ENCODE peak calls at places on chromosome 19, in eight cellular contexts. One of them, this sample, is unnamed. For H3K4me1, the result is how much of the 10 kb centered on the place peaks cover.

GRCh38 chr19:18144361-18144760 is 8.6 kb upstream of the PIK3R2 start:
- DNase-seq in body of pancreas: no peak
- DNase-seq in effector memory CD4-positive, alpha-beta T cell: no peak
- DNase-seq in HCT116: no peak
- DNase-seq in Karpas-422: no peak
- DNase-seq in IMR-90: no peak
- DNase-seq in heart right ventricle: no peak
- DNase-seq in CD8-positive, alpha-beta T cell: no peak
- DNase-seq in this sample: no peak

GRCh38 chr19:1418951-1419735 is 11.8 kb downstream of the DAZAP1 start:
- DNase-seq in Karpas-422: no peak
- DNase-seq in body of pancreas: no peak
- DNase-seq in HCT116: no peak
- DNase-seq in IMR-90: no peak
- DNase-seq in effector memory CD4-positive, alpha-beta T cell: no peak
- DNase-seq in CD8-positive, alpha-beta T cell: no peak
- DNase-seq in heart right ventricle: no peak
- DNase-seq in this sample: no peak

GRCh38 chr19:49425922-49426592 is 869 bp downstream of the GFY start:
- DNase-seq in IMR-90: no peak
- DNase-seq in body of pancreas: no peak
- DNase-seq in HCT116: peak
- DNase-seq in effector memory CD4-positive, alpha-beta T cell: no peak
- DNase-seq in heart right ventricle: no peak
- DNase-seq in CD8-positive, alpha-beta T cell: no peak
- DNase-seq in Karpas-422: peak
- DNase-seq in this sample: no peak

GRCh38 chr19:28864577-28865042 is 348.3 kb downstream of the UQCRFS1 start:
- DNase-seq in CD8-positive, alpha-beta T cell: no peak
- DNase-seq in body of pancreas: peak
- DNase-seq in Karpas-422: no peak
- DNase-seq in effector memory CD4-positive, alpha-beta T cell: no peak
- DNase-seq in heart right ventricle: peak
- DNase-seq in IMR-90: peak
- DNase-seq in HCT116: no peak
- DNase-seq in this sample: no peak

GRCh38 chr19:55156202-55157063 is 1.1 kb downstream of the TNNI3 start:
- DNase-seq in body of pancreas: peak
- DNase-seq in effector memory CD4-positive, alpha-beta T cell: no peak
- DNase-seq in heart right ventricle: peak
- DNase-seq in CD8-positive, alpha-beta T cell: no peak
- DNase-seq in HCT116: peak
- DNase-seq in IMR-90: peak
- DNase-seq in Karpas-422: peak
- DNase-seq in this sample: peak

GRCh38 chr19:51772977-51773376 is 12.0 kb downstream of the FPR2 start:
- DNase-seq in IMR-90: no peak
- DNase-seq in Karpas-422: peak
- DNase-seq in heart right ventricle: no peak
- DNase-seq in body of pancreas: no peak
- DNase-seq in HCT116: no peak
- DNase-seq in CD8-positive, alpha-beta T cell: no peak
- DNase-seq in effector memory CD4-positive, alpha-beta T cell: no peak
- DNase-seq in this sample: no peak

GRCh38 chr19:38559428-38560401 is 58.0 kb downstream of the MAP4K1 start:
- DNase-seq in heart right ventricle: no peak
- DNase-seq in CD8-positive, alpha-beta T cell: no peak
- DNase-seq in IMR-90: no peak
- DNase-seq in effector memory CD4-positive, alpha-beta T cell: peak
- DNase-seq in body of pancreas: no peak
- DNase-seq in HCT116: no peak
- DNase-seq in Karpas-422: peak
- DNase-seq in this sample: no peak

GRCh38 chr19:50854636-50855410 is at the start of gene KLK3:
- DNase-seq in Karpas-422: no peak
- DNase-seq in HCT116: no peak
- DNase-seq in heart right ventricle: no peak
- DNase-seq in CD8-positive, alpha-beta T cell: no peak
- DNase-seq in body of pancreas: no peak
- DNase-seq in IMR-90: no peak
- DNase-seq in effector memory CD4-positive, alpha-beta T cell: no peak
- DNase-seq in this sample: no peak

GRCh38 chr19:58374200-58374599 is 6.6 kb downstream of the ZNF837 start:
- DNase-seq in effector memory CD4-positive, alpha-beta T cell: no peak
- DNase-seq in body of pancreas: no peak
- DNase-seq in heart right ventricle: no peak
- DNase-seq in IMR-90: peak
- DNase-seq in Karpas-422: no peak
- DNase-seq in CD8-positive, alpha-beta T cell: no peak
- DNase-seq in HCT116: no peak
- DNase-seq in this sample: no peak

GRCh38 chr19:48962849-48963165 is 2.3 kb upstream of the FTL start:
- DNase-seq in IMR-90: no peak
- DNase-seq in CD8-positive, alpha-beta T cell: no peak
- DNase-seq in body of pancreas: no peak
- DNase-seq in Karpas-422: no peak
- DNase-seq in HCT116: no peak
- DNase-seq in effector memory CD4-positive, alpha-beta T cell: no peak
- DNase-seq in heart right ventricle: no peak
- DNase-seq in this sample: no peak

GRCh38 chr19:48489608-48490216 is 20.5 kb downstream of the CYTH2 start:
- DNase-seq in effector memory CD4-positive, alpha-beta T cell: peak
- DNase-seq in Karpas-422: peak
- DNase-seq in HCT116: peak
- DNase-seq in body of pancreas: peak
- DNase-seq in IMR-90: peak
- DNase-seq in heart right ventricle: peak
- DNase-seq in CD8-positive, alpha-beta T cell: peak
- DNase-seq in this sample: no peak

GRCh38 chr19:49423278-49423984 is at the start of gene PTH2:
- DNase-seq in CD8-positive, alpha-beta T cell: no peak
- DNase-seq in HCT116: no peak
- DNase-seq in heart right ventricle: no peak
- DNase-seq in IMR-90: no peak
- DNase-seq in effector memory CD4-positive, alpha-beta T cell: no peak
- DNase-seq in body of pancreas: no peak
- DNase-seq in Karpas-422: no peak
- DNase-seq in this sample: no peak

GRCh38 chr19:16259385-16260159 is 61.9 kb downstream of the AP1M1 start:
- DNase-seq in body of pancreas: no peak
- DNase-seq in heart right ventricle: no peak
- DNase-seq in IMR-90: no peak
- DNase-seq in CD8-positive, alpha-beta T cell: no peak
- DNase-seq in HCT116: no peak
- DNase-seq in effector memory CD4-positive, alpha-beta T cell: no peak
- DNase-seq in Karpas-422: peak
- DNase-seq in this sample: no peak

GRCh38 chr19:16531380-16531669 is 10.9 kb downstream of the CHERP start:
- DNase-seq in CD8-positive, alpha-beta T cell: no peak
- DNase-seq in Karpas-422: no peak
- DNase-seq in effector memory CD4-positive, alpha-beta T cell: no peak
- DNase-seq in body of pancreas: no peak
- DNase-seq in heart right ventricle: no peak
- DNase-seq in IMR-90: no peak
- DNase-seq in HCT116: no peak
- DNase-seq in this sample: no peak

GRCh38 chr19:19341026-19341425 is 20.4 kb downstream of the MAU2 start:
- DNase-seq in CD8-positive, alpha-beta T cell: no peak
- DNase-seq in effector memory CD4-positive, alpha-beta T cell: no peak
- DNase-seq in IMR-90: no peak
- DNase-seq in heart right ventricle: no peak
- DNase-seq in HCT116: no peak
- DNase-seq in Karpas-422: no peak
- DNase-seq in body of pancreas: no peak
- DNase-seq in this sample: no peak

GRCh38 chr19:52022193-52022592 is 6.0 kb downstream of the ZNF614 start:
- DNase-seq in body of pancreas: no peak
- DNase-seq in effector memory CD4-positive, alpha-beta T cell: no peak
- DNase-seq in Karpas-422: no peak
- DNase-seq in IMR-90: no peak
- DNase-seq in HCT116: no peak
- DNase-seq in CD8-positive, alpha-beta T cell: no peak
- DNase-seq in heart right ventricle: no peak
- DNase-seq in this sample: no peak

GRCh38 chr19:1388637-1389026 is 4.9 kb downstream of the NDUFS7 start:
- DNase-seq in heart right ventricle: no peak
- DNase-seq in effector memory CD4-positive, alpha-beta T cell: no peak
- DNase-seq in CD8-positive, alpha-beta T cell: no peak
- DNase-seq in body of pancreas: no peak
- DNase-seq in HCT116: no peak
- DNase-seq in Karpas-422: no peak
- DNase-seq in IMR-90: no peak
- DNase-seq in this sample: no peak

GRCh38 chr19:12881172-12881808 is at the start of gene DNASE2:
- DNase-seq in effector memory CD4-positive, alpha-beta T cell: peak
- DNase-seq in CD8-positive, alpha-beta T cell: peak
- DNase-seq in Karpas-422: peak
- DNase-seq in HCT116: peak
- DNase-seq in body of pancreas: peak
- DNase-seq in IMR-90: peak
- DNase-seq in heart right ventricle: peak
- DNase-seq in this sample: peak

DNA sequence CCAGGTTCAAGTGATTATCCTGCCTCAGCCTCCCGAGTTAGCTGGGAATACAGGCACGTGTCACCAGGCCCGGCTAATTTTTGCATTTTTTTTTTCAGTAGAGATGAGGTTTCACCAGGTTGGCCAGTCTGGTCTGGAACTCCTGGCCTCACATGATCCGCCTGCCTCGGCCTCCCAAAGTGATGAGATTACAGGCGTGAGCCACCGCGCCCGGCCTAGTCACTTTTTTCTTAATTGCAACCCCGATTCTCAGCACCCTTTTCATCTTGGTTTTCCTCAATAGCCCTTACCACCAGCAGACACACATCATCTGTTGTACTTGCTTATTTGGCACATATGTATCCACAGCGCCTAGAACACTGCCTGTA is 550 bp upstream of the GPI start:
- DNase-seq in CD8-positive, alpha-beta T cell: no peak
- DNase-seq in body of pancreas: no peak
- DNase-seq in Karpas-422: no peak
- DNase-seq in effector memory CD4-positive, alpha-beta T cell: no peak
- DNase-seq in heart right ventricle: no peak
- DNase-seq in IMR-90: no peak
- DNase-seq in HCT116: no peak
- DNase-seq in this sample: no peak
- H3K4me1 ChIP-seq in CD8-positive, alpha-beta T cell: under half
- H3K4me1 ChIP-seq in body of pancreas: under half
- H3K4me1 ChIP-seq in Karpas-422: under half
- H3K4me1 ChIP-seq in effector memory CD4-positive, alpha-beta T cell: under half
- H3K4me1 ChIP-seq in heart right ventricle: under half
- H3K4me1 ChIP-seq in IMR-90: under half
- H3K4me1 ChIP-seq in HCT116: under half
- H3K4me1 ChIP-seq in this sample: under half

GRCh38 chr19:47152632-47153031 is 22.0 kb downstream of the SAE1 start:
- DNase-seq in body of pancreas: peak
- DNase-seq in Karpas-422: no peak
- DNase-seq in effector memory CD4-positive, alpha-beta T cell: no peak
- DNase-seq in HCT116: no peak
- DNase-seq in IMR-90: peak
- DNase-seq in heart right ventricle: no peak
- DNase-seq in CD8-positive, alpha-beta T cell: no peak
- DNase-seq in this sample: no peak

GRCh38 chr19:47157455-47158321 is 27.1 kb downstream of the SAE1 start:
- DNase-seq in CD8-positive, alpha-beta T cell: no peak
- DNase-seq in effector memory CD4-positive, alpha-beta T cell: peak
- DNase-seq in IMR-90: peak
- DNase-seq in Karpas-422: peak
- DNase-seq in heart right ventricle: peak
- DNase-seq in body of pancreas: peak
- DNase-seq in HCT116: no peak
- DNase-seq in this sample: no peak

GRCh38 chr19:47153266-47153665 is 22.6 kb downstream of the SAE1 start:
- DNase-seq in IMR-90: no peak
- DNase-seq in heart right ventricle: no peak
- DNase-seq in Karpas-422: no peak
- DNase-seq in HCT116: no peak
- DNase-seq in effector memory CD4-positive, alpha-beta T cell: no peak
- DNase-seq in body of pancreas: no peak
- DNase-seq in CD8-positive, alpha-beta T cell: no peak
- DNase-seq in this sample: no peak

GRCh38 chr19:47156861-47157454 is 26.3 kb downstream of the SAE1 start:
- DNase-seq in heart right ventricle: no peak
- DNase-seq in Karpas-422: no peak
- DNase-seq in HCT116: no peak
- DNase-seq in body of pancreas: no peak
- DNase-seq in IMR-90: no peak
- DNase-seq in CD8-positive, alpha-beta T cell: no peak
- DNase-seq in effector memory CD4-positive, alpha-beta T cell: no peak
- DNase-seq in this sample: no peak

DNA sequence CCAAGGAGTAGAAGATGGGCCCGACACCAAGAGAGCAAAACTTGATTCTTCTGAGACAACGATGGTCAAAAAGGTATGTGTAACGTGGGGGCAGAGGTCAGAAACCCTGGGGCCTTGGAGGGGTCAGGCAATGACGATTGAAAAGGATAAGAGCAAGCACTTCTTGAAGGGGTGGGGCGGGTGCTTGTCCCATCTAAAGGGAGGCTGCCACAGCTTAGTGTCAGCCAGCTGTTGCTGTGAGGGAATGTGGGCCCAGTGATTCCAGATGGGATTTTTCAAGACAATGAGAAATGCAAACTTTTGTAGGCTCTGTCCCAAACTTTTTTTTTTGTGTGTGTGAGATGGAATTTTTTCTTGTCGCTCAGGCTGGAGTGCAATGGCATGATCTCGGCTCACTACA is 24.5 kb downstream of the SAE1 start:
- DNase-seq in effector memory CD4-positive, alpha-beta T cell: no peak
- DNase-seq in IMR-90: no peak
- DNase-seq in Karpas-422: no peak
- DNase-seq in CD8-positive, alpha-beta T cell: no peak
- DNase-seq in heart right ventricle: no peak
- DNase-seq in HCT116: no peak
- DNase-seq in body of pancreas: no peak
- DNase-seq in this sample: no peak
- H3K4me1 ChIP-seq in effector memory CD4-positive, alpha-beta T cell: under half
- H3K4me1 ChIP-seq in IMR-90: under half
- H3K4me1 ChIP-seq in Karpas-422: under half
- H3K4me1 ChIP-seq in CD8-positive, alpha-beta T cell: under half
- H3K4me1 ChIP-seq in heart right ventricle: under half
- H3K4me1 ChIP-seq in HCT116: under half
- H3K4me1 ChIP-seq in body of pancreas: under half
- H3K4me1 ChIP-seq in this sample: under half

DNA sequence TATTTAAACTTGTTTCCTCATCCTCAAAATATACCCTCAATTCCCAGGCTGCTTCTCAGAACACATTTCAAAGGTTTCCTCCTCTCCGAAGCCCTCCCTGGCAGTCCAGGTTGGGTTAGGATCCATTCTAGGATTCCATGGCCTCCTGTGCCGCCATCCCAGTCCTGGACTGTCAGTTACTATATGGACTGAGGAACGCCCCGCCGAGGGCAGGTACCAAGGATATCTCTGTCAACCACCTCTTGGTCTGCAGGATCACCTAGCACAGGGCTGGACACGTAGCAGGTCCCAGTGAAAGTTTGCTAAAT is 1.5 kb upstream of the SERTAD3 start:
- DNase-seq in IMR-90: no peak
- DNase-seq in HCT116: no peak
- DNase-seq in body of pancreas: no peak
- DNase-seq in CD8-positive, alpha-beta T cell: no peak
- DNase-seq in effector memory CD4-positive, alpha-beta T cell: no peak
- DNase-seq in Karpas-422: no peak
- DNase-seq in heart right ventricle: no peak
- DNase-seq in this sample: no peak
- H3K4me1 ChIP-seq in IMR-90: under half
- H3K4me1 ChIP-seq in HCT116: under half
- H3K4me1 ChIP-seq in body of pancreas: under half
- H3K4me1 ChIP-seq in CD8-positive, alpha-beta T cell: under half
- H3K4me1 ChIP-seq in effector memory CD4-positive, alpha-beta T cell: under half
- H3K4me1 ChIP-seq in Karpas-422: under half
- H3K4me1 ChIP-seq in heart right ventricle: under half
- H3K4me1 ChIP-seq in this sample: under half

GRCh38 chr19:21587117-21587461 is 81.7 kb downstream of the ZNF429 start:
- DNase-seq in IMR-90: no peak
- DNase-seq in Karpas-422: no peak
- DNase-seq in HCT116: no peak
- DNase-seq in effector memory CD4-positive, alpha-beta T cell: no peak
- DNase-seq in heart right ventricle: peak
- DNase-seq in CD8-positive, alpha-beta T cell: no peak
- DNase-seq in body of pancreas: peak
- DNase-seq in this sample: no peak
- H3K4me1 ChIP-seq in IMR-90: under half
- H3K4me1 ChIP-seq in Karpas-422: under half
- H3K4me1 ChIP-seq in HCT116: under half
- H3K4me1 ChIP-seq in effector memory CD4-positive, alpha-beta T cell: under half
- H3K4me1 ChIP-seq in heart right ventricle: under half
- H3K4me1 ChIP-seq in CD8-positive, alpha-beta T cell: under half
- H3K4me1 ChIP-seq in body of pancreas: half or more
- H3K4me1 ChIP-seq in this sample: under half